ENCODE peak calls at places on chromosomes 4 and X, in ten cellular contexts. Q, T, N, H, R, G, W, J, E and K are unnamed samples.

GRCh38 chr4:95410387-95411005 is 138.3 kb downstream of the UNC5C start:
- DNase-seq in Q (no peak), T (no peak), N (no peak), H (no peak), R (no peak), G (no peak), W (no peak), J (no peak), E (no peak), K (no peak)

GRCh38 chr4:138736362-138736761 is 279.2 kb upstream of the NOCT start:
- DNase-seq in Q (no peak), T (no peak), N (peak), H (no peak), R (no peak), G (no peak), W (peak), J (no peak), E (no peak), K (no peak)

GRCh38 chr4:138875886-138876608 is 139.5 kb upstream of the NOCT start:
- DNase-seq in Q (no peak), T (no peak), N (peak), H (no peak), R (no peak), G (no peak), W (peak), J (no peak), E (peak), K (peak)

GRCh38 chrX:115689931-115690330 is 129.0 kb downstream of the PLS3 start:
- DNase-seq in Q (no peak), T (peak), N (peak), H (no peak), R (peak), G (no peak), W (peak), J (no peak), E (no peak), K (no peak)

GRCh38 chr4:169115897-169116254 is 105.8 kb upstream of the CBR4 start:
- DNase-seq in Q (no peak), T (peak), N (peak), H (no peak), R (no peak), G (no peak), W (peak), J (no peak), E (peak), K (peak)

GRCh38 chrX:129823115-129823514 is 20.6 kb downstream of the ZDHHC9 start:
- DNase-seq in Q (no peak), T (peak), N (peak), H (peak), R (peak), G (peak), W (peak), J (peak), E (peak), K (no peak)

GRCh38 chr4:163701915-163702314 is 207.4 kb downstream of the TMA16 start:
- DNase-seq in Q (no peak), T (no peak), N (peak), H (no peak), R (no peak), G (no peak), W (no peak), J (no peak), E (no peak), K (no peak)

GRCh38 chr4:132065940-132066495 is 1083.1 kb upstream of the PCDH10 start:
- DNase-seq in Q (no peak), T (no peak), N (peak), H (no peak), R (no peak), G (no peak), W (no peak), J (no peak), E (no peak), K (no peak)

GRCh38 chrX:96692454-96692853 is 7.8 kb downstream of the DIAPH2 start:
- DNase-seq in Q (no peak), T (no peak), N (no peak), H (no peak), R (no peak), G (no peak), W (peak), J (no peak), E (no peak), K (no peak)

GRCh38 chr4:65917486-65917885 is 247.2 kb upstream of the EPHA5 start:
- DNase-seq in Q (no peak), T (no peak), N (peak), H (no peak), R (no peak), G (no peak), W (no peak), J (no peak), E (no peak), K (no peak)

GRCh38 chrX:2934715-2935363 is 5.7 kb upstream of the ARSD start:
- DNase-seq in Q (no peak), T (no peak), N (no peak), H (no peak), R (no peak), G (no peak), W (no peak), J (no peak), E (no peak), K (no peak)

GRCh38 chr4:176205299-176205698 is 9.9 kb upstream of the SPATA4 start:
- DNase-seq in Q (no peak), T (no peak), N (no peak), H (no peak), R (no peak), G (no peak), W (no peak), J (no peak), E (no peak), K (no peak)

GRCh38 chr4:168648929-168649328 is 152.1 kb downstream of the PALLD start:
- DNase-seq in Q (no peak), T (no peak), N (peak), H (no peak), R (no peak), G (no peak), W (peak), J (no peak), E (peak), K (no peak)

GRCh38 chrX:107677909-107678308 is 49.6 kb downstream of the PRPS1 start:
- DNase-seq in Q (no peak), T (no peak), N (no peak), H (no peak), R (no peak), G (no peak), W (no peak), J (no peak), E (no peak), K (no peak)

GRCh38 chr4:110615366-110616161 is 7.3 kb downstream of the PITX2 start:
- DNase-seq in Q (no peak), T (peak), N (no peak), H (no peak), R (no peak), G (no peak), W (no peak), J (no peak), E (no peak), K (no peak)

GRCh38 chr4:128393111-128393704 is 105.6 kb upstream of the PGRMC2 start:
- DNase-seq in Q (no peak), T (no peak), N (peak), H (no peak), R (no peak), G (no peak), W (peak), J (no peak), E (no peak), K (peak)

GRCh38 chrX:37348237-37349130 is 680 bp upstream of the PRRG1 start:
- DNase-seq in Q (no peak), T (peak), N (peak), H (no peak), R (no peak), G (no peak), W (peak), J (no peak), E (no peak), K (no peak)

GRCh38 chrX:30981968-30982367 is 89.9 kb downstream of the FTHL17 start:
- DNase-seq in Q (no peak), T (no peak), N (no peak), H (no peak), R (no peak), G (no peak), W (no peak), J (no peak), E (no peak), K (no peak)

GRCh38 chr4:151677193-151677592 is 83.6 kb downstream of the GATB start:
- DNase-seq in Q (no peak), T (no peak), N (no peak), H (no peak), R (no peak), G (no peak), W (no peak), J (no peak), E (no peak), K (no peak)

GRCh38 chr4:16431871-16432270 is 205.6 kb upstream of the TAPT1 start:
- DNase-seq in Q (no peak), T (no peak), N (no peak), H (no peak), R (no peak), G (no peak), W (no peak), J (no peak), E (no peak), K (no peak)

GRCh38 chrX:101252634-101253033 is 33.0 kb downstream of the DRP2 start:
- DNase-seq in Q (no peak), T (no peak), N (no peak), H (no peak), R (no peak), G (no peak), W (peak), J (no peak), E (no peak), K (no peak)

GRCh38 chr4:39698424-39699009 is 581 bp downstream of the UBE2K start:
- DNase-seq in Q (peak), T (peak), N (peak), H (no peak), R (no peak), G (peak), W (no peak), J (no peak), E (no peak), K (no peak)

GRCh38 chr4:151744614-151745013 is 16.2 kb downstream of the GATB start:
- DNase-seq in Q (no peak), T (peak), N (peak), H (no peak), R (peak), G (no peak), W (peak), J (no peak), E (peak), K (peak)

GRCh38 chr4:74319506-74319905 is 11.2 kb downstream of the EPGN start:
- DNase-seq in Q (no peak), T (no peak), N (peak), H (no peak), R (no peak), G (no peak), W (no peak), J (no peak), E (no peak), K (no peak)

GRCh38 chrX:25226151-25226550 is 210.4 kb upstream of the ARX start:
- DNase-seq in Q (no peak), T (no peak), N (no peak), H (no peak), R (no peak), G (no peak), W (no peak), J (no peak), E (no peak), K (no peak)

GRCh38 chr4:5758741-5759140 is 47.7 kb downstream of the EVC start:
- DNase-seq in Q (no peak), T (peak), N (peak), H (no peak), R (no peak), G (no peak), W (peak), J (no peak), E (peak), K (peak)

GRCh38 chr4:11130195-11130975 is 298.3 kb downstream of the HS3ST1 start:
- DNase-seq in Q (no peak), T (no peak), N (peak), H (no peak), R (peak), G (no peak), W (no peak), J (no peak), E (no peak), K (no peak)

GRCh38 chrX:68699960-68700746 is 52.7 kb downstream of the STARD8 start:
- DNase-seq in Q (peak), T (no peak), N (peak), H (no peak), R (no peak), G (no peak), W (peak), J (no peak), E (no peak), K (no peak)

GRCh38 chr4:53847935-53848334 is 216.5 kb downstream of the CHIC2 start:
- DNase-seq in Q (no peak), T (peak), N (no peak), H (no peak), R (no peak), G (no peak), W (no peak), J (no peak), E (no peak), K (no peak)

GRCh38 chr4:106062452-106062875 is 167.2 kb downstream of the NPNT start:
- DNase-seq in Q (no peak), T (no peak), N (peak), H (no peak), R (peak), G (no peak), W (peak), J (no peak), E (peak), K (peak)

GRCh38 chrX:107480272-107480671 is 30.8 kb downstream of the FRMPD3 start:
- DNase-seq in Q (no peak), T (no peak), N (peak), H (no peak), R (no peak), G (no peak), W (no peak), J (no peak), E (no peak), K (no peak)

GRCh38 chr4:152968806-152969394 is 32.8 kb downstream of the FHDC1 start:
- DNase-seq in Q (no peak), T (no peak), N (peak), H (no peak), R (no peak), G (no peak), W (peak), J (no peak), E (no peak), K (no peak)

GRCh38 chr4:161629694-161630441 is 533.9 kb downstream of the FSTL5 start:
- DNase-seq in Q (no peak), T (peak), N (peak), H (no peak), R (no peak), G (no peak), W (no peak), J (no peak), E (no peak), K (peak)

GRCh38 chr4:133808151-133808550 is 393.4 kb downstream of the PABPC4L start:
- DNase-seq in Q (no peak), T (no peak), N (peak), H (no peak), R (no peak), G (no peak), W (no peak), J (no peak), E (no peak), K (no peak)